ENCODE peak calls at places on chromosomes 2 and 18, in eight cellular contexts. Z is tibial nerve, G is HepG2, N is HFFc6, I is upper lobe of right lung, M is kidney, H is ovary, O is GM12864. E is an unnamed sample.

GRCh38 chr2:134258684-134259408 is 5.0 kb downstream of the MGAT5 start:
- DNase-seq in O (no peak), H (peak), M (no peak), N (no peak), G (no peak), I (no peak), Z (no peak), E (no peak)

GRCh38 chr2:120469486-120469885 is 123.5 kb downstream of the INHBB start:
- DNase-seq in H (peak), I (peak), G (no peak), O (no peak), M (peak), Z (no peak), N (no peak), E (peak)

GRCh38 chr18:32298289-32298688 is 108.5 kb downstream of the MEP1B start:
- DNase-seq in Z (no peak), I (no peak), O (no peak), N (no peak), M (no peak), G (no peak), H (no peak), E (no peak)

GRCh38 chr2:16675781-16676180 is 10.1 kb upstream of the CYRIA start:
- DNase-seq in N (no peak), Z (no peak), O (no peak), M (no peak), G (no peak), I (no peak), H (no peak), E (no peak)

GRCh38 chr2:160252278-160252887 is 52.3 kb upstream of the ITGB6 start:
- DNase-seq in N (peak), I (no peak), M (no peak), G (peak), O (no peak), Z (no peak), H (no peak), E (no peak)

GRCh38 chr2:120775801-120776589 is 40.3 kb downstream of the GLI2 start:
- DNase-seq in N (no peak), H (no peak), I (no peak), O (no peak), G (no peak), Z (no peak), M (peak), E (peak)

GRCh38 chr2:8447610-8448221 is 234.1 kb upstream of the ID2 start:
- DNase-seq in I (no peak), N (peak), Z (no peak), G (no peak), M (no peak), H (no peak), O (no peak), E (no peak)

GRCh38 chr2:206083602-206084467 is 2.1 kb downstream of the INO80D start:
- DNase-seq in Z (no peak), M (no peak), I (no peak), G (no peak), O (no peak), N (no peak), H (no peak), E (no peak)

GRCh38 chr2:109473616-109474318 is 140.0 kb downstream of the SEPTIN10 start:
- DNase-seq in I (no peak), G (no peak), M (no peak), Z (no peak), O (no peak), N (no peak), H (no peak), E (peak)

GRCh38 chr2:175111200-175111657 is 56.8 kb downstream of the ATF2 start:
- DNase-seq in H (no peak), I (no peak), M (no peak), G (peak), N (peak), Z (no peak), O (peak), E (no peak)

GRCh38 chr2:96159084-96159830 is 14.0 kb upstream of the DUSP2 start:
- DNase-seq in N (no peak), O (no peak), I (peak), H (no peak), Z (no peak), M (no peak), G (no peak), E (peak)

GRCh38 chr2:181468857-181469256 is 11.7 kb downstream of the ITGA4 start:
- DNase-seq in H (no peak), Z (no peak), N (no peak), I (no peak), G (no peak), M (no peak), O (no peak), E (no peak)

GRCh38 chr2:172710584-172711024 is 25.0 kb upstream of the RAPGEF4 start:
- DNase-seq in H (no peak), I (no peak), O (no peak), G (peak), M (no peak), Z (no peak), N (peak), E (no peak)

GRCh38 chr2:230924470-230925341 is at the start of gene GPR55:
- DNase-seq in M (no peak), O (no peak), I (peak), Z (no peak), N (no peak), H (peak), G (no peak), E (peak)

GRCh38 chr2:204749319-204749718 is 204.0 kb downstream of the PARD3B start:
- DNase-seq in M (no peak), H (no peak), Z (no peak), O (no peak), I (no peak), G (no peak), N (peak), E (no peak)

GRCh38 chr2:169189123-169189522 is 119.8 kb downstream of the DHRS9 start:
- DNase-seq in H (no peak), N (no peak), G (no peak), I (no peak), Z (no peak), M (no peak), O (no peak), E (no peak)

GRCh38 chr2:3098231-3098630 is 279.4 kb downstream of the EIPR1 start:
- DNase-seq in H (no peak), I (no peak), G (no peak), M (no peak), N (no peak), O (no peak), Z (no peak), E (no peak)

GRCh38 chr2:10452334-10452733 is 4.2 kb upstream of the ODC1 start:
- DNase-seq in Z (no peak), O (no peak), N (peak), M (no peak), H (no peak), I (peak), G (peak), E (peak)

GRCh38 chr18:48797841-48798255 is 152.9 kb downstream of the SMAD7 start:
- DNase-seq in I (peak), G (no peak), M (peak), H (no peak), N (no peak), Z (no peak), O (no peak), E (peak)

GRCh38 chr2:160375802-160376469 is 117.7 kb downstream of the RBMS1 start:
- DNase-seq in G (no peak), N (peak), H (no peak), Z (no peak), M (no peak), I (no peak), O (no peak), E (no peak)

GRCh38 chr2:60708630-60709320 is 47.3 kb upstream of the PAPOLG start:
- DNase-seq in O (no peak), H (no peak), Z (no peak), M (no peak), I (no peak), G (no peak), N (no peak), E (no peak)

GRCh38 chr18:49677762-49678398 is 116.0 kb downstream of the LIPG start:
- DNase-seq in O (no peak), Z (no peak), N (no peak), H (no peak), G (no peak), M (no peak), I (no peak), E (no peak)

GRCh38 chr2:54570925-54571694 is 115.0 kb downstream of the SPTBN1 start:
- DNase-seq in G (peak), O (peak), Z (no peak), M (no peak), N (peak), I (peak), H (no peak), E (no peak)

GRCh38 chr18:64254399-64255093 is 105.7 kb upstream of the LINC00305 start:
- DNase-seq in O (no peak), I (no peak), G (no peak), Z (no peak), N (no peak), H (no peak), M (no peak), E (no peak)

GRCh38 chr2:216918088-216918680 is 58.3 kb upstream of the TNP1 start:
- DNase-seq in H (no peak), Z (peak), G (no peak), I (no peak), M (no peak), N (peak), O (no peak), E (no peak)

GRCh38 chr2:85707304-85707703 is 13.1 kb downstream of the GNLY start:
- DNase-seq in H (no peak), O (peak), M (no peak), G (peak), Z (no peak), I (no peak), N (peak), E (no peak)

GRCh38 chr2:102422910-102423309 is at the start of gene IL18RAP:
- DNase-seq in N (no peak), Z (no peak), O (no peak), M (no peak), I (no peak), G (no peak), H (no peak), E (no peak)

GRCh38 chr2:216838146-216838545 is 21.7 kb downstream of the TNP1 start:
- DNase-seq in H (no peak), Z (no peak), N (no peak), I (no peak), O (no peak), G (no peak), M (peak), E (no peak)

GRCh38 chr2:191867507-191867847 is 20.6 kb upstream of the CAVIN2 start:
- DNase-seq in G (no peak), Z (no peak), H (no peak), N (no peak), M (no peak), I (no peak), O (no peak), E (no peak)

GRCh38 chr2:161239416-161240109 is 68.7 kb upstream of the PSMD14 start:
- DNase-seq in N (no peak), H (peak), Z (no peak), I (peak), M (peak), O (no peak), G (no peak), E (no peak)

GRCh38 chr2:100409975-100410647 is 7.4 kb downstream of the CHST10 start:
- DNase-seq in G (no peak), H (no peak), Z (no peak), I (no peak), M (no peak), N (no peak), O (no peak), E (no peak)

GRCh38 chr2:119338282-119338681 is 28.4 kb downstream of the C2orf76 start:
- DNase-seq in O (no peak), G (no peak), I (no peak), H (no peak), M (no peak), Z (no peak), N (no peak), E (no peak)

GRCh38 chr2:240564571-240565266 is 3.6 kb upstream of the RNPEPL1 start:
- DNase-seq in M (no peak), N (peak), O (no peak), H (peak), G (no peak), Z (no peak), I (no peak), E (peak)
- TF ChIP-seq CTCF in M (no peak), N (peak), O (peak), H (no peak), G (no peak), Z (no peak), I (no peak), E (peak)

DNA sequence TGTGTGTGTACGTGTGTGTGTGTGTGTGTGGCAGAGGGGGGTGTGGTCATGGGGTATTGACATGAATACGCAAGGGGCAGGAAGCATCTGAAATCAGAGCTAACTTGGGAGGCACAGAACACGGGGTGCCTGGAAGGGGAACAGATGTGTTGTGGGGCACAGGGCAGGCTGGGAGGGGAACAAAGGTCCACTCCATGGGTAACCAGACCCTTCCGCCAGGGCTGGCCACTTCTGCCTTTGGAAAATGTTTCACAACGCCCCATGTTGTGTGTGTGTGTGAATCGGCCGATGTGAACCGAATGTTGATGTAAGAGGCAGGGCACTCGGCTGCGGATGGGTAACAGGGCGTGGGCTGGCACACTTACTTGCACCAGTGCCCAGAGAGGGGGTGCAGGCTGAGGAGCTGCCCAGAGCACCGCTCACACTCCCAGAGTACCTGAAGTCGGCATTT is at the start of gene SLC11A1:
- DNase-seq in O (no peak), H (no peak), G (no peak), M (peak), N (no peak), I (peak), Z (no peak), E (no peak)
- TF ChIP-seq CTCF in O (no peak), H (no peak), G (no peak), M (no peak), N (no peak), I (no peak), Z (no peak), E (no peak)

DNA sequence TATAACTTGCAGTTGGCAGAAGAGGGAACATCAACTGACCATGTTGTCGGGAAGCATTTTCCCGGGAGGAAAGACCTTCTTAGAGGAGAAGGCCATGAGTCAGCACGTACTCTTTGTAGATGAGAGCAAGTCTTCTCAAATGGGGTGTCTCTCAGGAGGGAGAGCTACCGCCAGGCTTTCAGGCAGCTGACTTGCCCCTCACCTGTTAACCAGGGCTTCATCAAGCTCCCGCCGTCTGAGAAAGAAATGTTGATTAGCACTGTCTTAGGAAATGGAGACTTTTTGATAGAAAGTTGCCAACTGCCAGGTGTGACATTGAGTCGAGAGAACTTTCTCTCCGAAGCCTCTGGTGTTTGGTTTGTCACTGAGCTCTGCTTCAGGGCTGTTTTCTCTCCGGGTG is 196.1 kb downstream of the ZNF407 start:
- DNase-seq in Z (no peak), H (no peak), G (no peak), O (no peak), M (no peak), N (no peak), I (no peak), E (no peak)
- TF ChIP-seq CTCF in Z (no peak), H (no peak), G (no peak), O (no peak), M (no peak), N (no peak), I (no peak), E (no peak)

GRCh38 chr2:74078467-74078866 is 69.2 kb downstream of the BOLA3 start:
- DNase-seq in H (no peak), O (no peak), G (no peak), M (no peak), N (no peak), I (no peak), Z (no peak), E (no peak)

GRCh38 chr2:74081030-74081429 is 66.7 kb downstream of the BOLA3 start:
- DNase-seq in I (no peak), H (no peak), M (no peak), N (peak), O (no peak), Z (no peak), G (no peak), E (no peak)

GRCh38 chr2:74079522-74080341 is 68.0 kb downstream of the BOLA3 start:
- DNase-seq in Z (no peak), H (no peak), O (peak), N (no peak), I (no peak), G (no peak), M (no peak), E (no peak)

GRCh38 chr2:74077636-74078035 is 70.1 kb downstream of the BOLA3 start:
- DNase-seq in N (no peak), I (no peak), H (no peak), Z (no peak), O (no peak), M (no peak), G (no peak), E (no peak)

DNA sequence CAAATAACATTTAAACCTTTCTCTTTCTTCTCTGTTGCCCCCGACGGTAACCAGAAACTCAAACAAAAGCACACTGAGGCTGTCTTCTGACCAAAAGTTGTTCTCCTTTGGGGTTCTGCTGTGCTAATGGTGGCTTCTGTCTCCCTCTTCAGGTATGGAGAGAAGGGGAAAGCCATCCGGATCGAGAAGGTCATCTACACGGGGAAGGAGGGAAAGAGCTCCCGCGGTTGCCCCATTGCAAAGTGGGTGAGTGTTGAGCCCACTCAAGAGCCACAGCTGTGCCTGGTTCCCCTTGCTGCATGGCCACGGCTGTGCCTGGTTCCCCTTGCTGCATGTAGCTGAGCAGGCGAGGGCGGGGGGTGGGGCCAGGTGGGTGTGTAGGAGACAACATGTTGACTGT is 67.4 kb downstream of the BOLA3 start:
- DNase-seq in O (no peak), H (no peak), I (no peak), N (no peak), M (no peak), G (no peak), Z (no peak), E (no peak)
- TF ChIP-seq CTCF in O (peak), H (no peak), I (no peak), N (no peak), M (no peak), G (peak), Z (no peak), E (peak)

GRCh38 chr2:223243233-223243632 is 191.2 kb downstream of the KCNE4 start:
- DNase-seq in N (no peak), G (no peak), M (no peak), O (no peak), H (no peak), I (no peak), Z (no peak), E (no peak)

GRCh38 chr2:223251656-223252229 is 199.8 kb downstream of the KCNE4 start:
- DNase-seq in N (no peak), Z (no peak), O (no peak), G (no peak), H (no peak), M (no peak), I (no peak), E (no peak)

GRCh38 chr2:223247136-223247535 is 195.1 kb downstream of the KCNE4 start:
- DNase-seq in Z (no peak), O (no peak), N (peak), H (no peak), I (no peak), G (peak), M (no peak), E (no peak)
- TF ChIP-seq CTCF in Z (peak), O (peak), N (peak), H (no peak), I (peak), G (peak), M (no peak), E (peak)

DNA sequence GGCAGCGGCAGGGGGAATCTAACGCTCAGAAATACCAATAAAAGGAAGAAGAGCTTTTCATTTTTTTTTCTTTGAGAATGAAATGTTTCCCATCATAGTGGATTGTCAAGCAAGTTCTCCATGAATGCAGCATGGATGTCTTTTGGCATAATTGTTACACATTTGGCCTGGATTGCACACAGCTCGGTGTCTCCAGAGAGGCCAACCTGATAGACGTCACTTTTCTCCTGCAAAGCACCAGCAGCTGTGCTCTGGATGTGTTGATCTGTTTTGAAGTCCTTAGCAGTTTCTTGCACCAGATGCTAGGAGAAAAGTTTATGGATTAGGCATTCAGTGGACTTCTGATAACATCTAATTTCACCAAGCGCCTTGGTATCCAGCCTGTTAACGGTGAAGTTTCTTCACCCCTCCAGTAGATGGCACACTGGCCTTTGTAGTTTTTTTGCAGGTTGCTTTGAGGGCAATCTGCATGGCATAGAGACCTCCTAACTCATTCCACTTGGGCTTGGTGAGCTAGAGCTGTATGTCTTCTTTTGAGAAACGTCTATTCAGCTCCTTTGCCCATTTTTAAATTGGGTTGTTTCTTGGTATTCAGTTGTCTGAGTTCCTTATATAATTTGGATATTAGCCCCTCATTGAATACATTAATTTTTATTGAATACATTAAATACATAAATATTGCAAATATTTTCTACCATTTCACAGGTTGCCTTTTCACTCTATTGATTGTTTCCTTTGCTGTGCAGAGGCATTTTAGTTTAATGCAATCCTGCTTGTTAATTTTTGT is 59.7 kb downstream of the PTH2R start:
- DNase-seq in H (no peak), Z (no peak), N (no peak), G (peak), O (peak), I (no peak), M (no peak), E (no peak)
- TF ChIP-seq CTCF in H (no peak), Z (peak), N (peak), G (peak), O (peak), I (peak), M (peak), E (peak)

GRCh38 chr2:62775367-62775668 is 69.8 kb downstream of the EHBP1 start:
- DNase-seq in Z (no peak), H (no peak), O (no peak), G (no peak), I (no peak), M (no peak), N (no peak), E (no peak)
- TF ChIP-seq CTCF in Z (no peak), H (no peak), O (no peak), G (no peak), I (no peak), M (no peak), N (peak), E (peak)

GRCh38 chr2:238069877-238070276 is 9.1 kb downstream of the SCLY start:
- DNase-seq in Z (no peak), H (no peak), G (no peak), O (no peak), I (no peak), M (no peak), N (no peak), E (no peak)

GRCh38 chr2:238067939-238068338 is 7.1 kb downstream of the SCLY start:
- DNase-seq in O (no peak), Z (no peak), G (no peak), M (no peak), N (no peak), H (no peak), I (no peak), E (no peak)

GRCh38 chr2:238065447-238065846 is 4.6 kb downstream of the SCLY start:
- DNase-seq in I (no peak), M (no peak), H (no peak), N (no peak), O (no peak), G (no peak), Z (no peak), E (no peak)

GRCh38 chr2:238066218-238066617 is 5.4 kb downstream of the SCLY start:
- DNase-seq in I (no peak), O (no peak), N (no peak), G (no peak), Z (no peak), H (no peak), M (no peak), E (no peak)

GRCh38 chr2:238069021-238069709 is 8.4 kb downstream of the SCLY start:
- DNase-seq in I (no peak), G (no peak), O (no peak), M (no peak), Z (no peak), N (no peak), H (no peak), E (no peak)
- TF ChIP-seq CTCF in I (no peak), G (no peak), O (no peak), M (no peak), Z (no peak), N (no peak), H (no peak), E (no peak)

GRCh38 chr2:38076250-38076709 is 329 bp upstream of the CYP1B1 start:
- DNase-seq in N (peak), H (peak), O (no peak), M (peak), G (no peak), I (peak), Z (peak), E (no peak)
- TF ChIP-seq CTCF in N (no peak), H (peak), O (peak), M (peak), G (no peak), I (no peak), Z (peak), E (peak)

E was measured in chondrocyte.